ENCODE peak calls at places on chromosomes 1 and 21, in ten cellular contexts. C, S, M, Z, V, F, B, N, X and K are unnamed samples.

GRCh38 chr1:229127301-229127700 is 143.6 kb upstream of the RAB4A start:
- DNase-seq in C (peak; percentile 28), S (peak; percentile 18), M (no peak), Z (no peak), V (no peak), F (no peak), B (no peak), N (no peak), X (peak; percentile 41), K (no peak)

GRCh38 chr1:227604446-227604845 is 41.1 kb downstream of the ZNF678 start:
- DNase-seq in C (peak; percentile 7), S (no peak), M (no peak), Z (no peak), V (no peak), F (no peak), B (no peak), N (no peak), X (no peak), K (no peak)

GRCh38 chr1:48817505-48818114 is 40.9 kb upstream of the BEND5 start:
- DNase-seq in C (peak; percentile 24), S (peak; percentile 71), M (peak; percentile 8), Z (peak; percentile 59), V (peak; percentile 85), F (peak; percentile 56), B (peak; percentile 63), N (peak; percentile 73), X (peak; percentile 31), K (peak; percentile 27)

GRCh38 chr1:83845437-83846071 is 153.4 kb downstream of the TTLL7 start:
- DNase-seq in C (no peak), S (no peak), M (no peak), Z (no peak), V (no peak), F (no peak), B (peak; percentile 72), N (no peak), X (no peak), K (no peak)

GRCh38 chr21:35491114-35491513 is 442.0 kb upstream of the RUNX1 start:
- DNase-seq in C (no peak), S (no peak), M (no peak), Z (no peak), V (no peak), F (no peak), B (no peak), N (no peak), X (peak; percentile 10), K (no peak)

GRCh38 chr1:31752952-31753351 is 11.2 kb downstream of the ADGRB2 start:
- DNase-seq in C (no peak), S (no peak), M (no peak), Z (no peak), V (no peak), F (no peak), B (no peak), N (no peak), X (no peak), K (no peak)

GRCh38 chr1:192973988-192974387 is 85.2 kb downstream of the UCHL5 start:
- DNase-seq in C (no peak), S (no peak), M (peak; percentile 71), Z (no peak), V (peak; percentile 66), F (no peak), B (no peak), N (no peak), X (no peak), K (no peak)

GRCh38 chr1:196445775-196446174 is 162.5 kb downstream of the KCNT2 start:
- DNase-seq in C (no peak), S (no peak), M (no peak), Z (no peak), V (no peak), F (no peak), B (no peak), N (no peak), X (no peak), K (no peak)

DNA sequence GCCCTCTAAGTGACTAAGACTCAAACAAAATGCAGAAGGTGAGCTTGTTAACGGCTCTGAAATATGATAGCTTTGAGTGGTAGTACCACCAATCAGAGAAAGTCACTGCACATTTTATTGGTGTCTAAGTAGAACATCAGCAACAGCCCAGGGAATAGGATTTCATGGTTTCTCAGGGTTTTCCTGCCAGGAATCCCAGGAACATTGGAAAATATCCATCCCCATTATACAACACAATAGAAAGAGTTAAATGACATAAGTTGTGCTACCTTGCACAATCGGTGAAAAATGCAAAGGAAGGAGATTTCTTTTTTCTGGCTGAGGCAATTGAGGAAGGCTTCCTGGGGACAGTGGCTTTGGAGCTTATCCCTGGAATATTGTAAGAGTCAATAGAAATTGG is 283.1 kb downstream of the HLX start:
- DNase-seq in C (no peak), S (no peak), M (no peak), Z (no peak), V (no peak), F (no peak), B (no peak), N (no peak), X (no peak), K (no peak)
- H3K4me1 ChIP-seq in C (no peaks in the 10 kb centered on the region), S (no peaks in the 10 kb centered on the region), M (no peaks in the 10 kb centered on the region), Z (peaks cover 9% of the 10 kb centered on the region), V (no peaks in the 10 kb centered on the region), F (peaks cover 15% of the 10 kb centered on the region), B (no peaks in the 10 kb centered on the region), N (peaks cover 20% of the 10 kb centered on the region), X (peaks cover 2% of the 10 kb centered on the region), K (peaks cover 5% of the 10 kb centered on the region)

DNA sequence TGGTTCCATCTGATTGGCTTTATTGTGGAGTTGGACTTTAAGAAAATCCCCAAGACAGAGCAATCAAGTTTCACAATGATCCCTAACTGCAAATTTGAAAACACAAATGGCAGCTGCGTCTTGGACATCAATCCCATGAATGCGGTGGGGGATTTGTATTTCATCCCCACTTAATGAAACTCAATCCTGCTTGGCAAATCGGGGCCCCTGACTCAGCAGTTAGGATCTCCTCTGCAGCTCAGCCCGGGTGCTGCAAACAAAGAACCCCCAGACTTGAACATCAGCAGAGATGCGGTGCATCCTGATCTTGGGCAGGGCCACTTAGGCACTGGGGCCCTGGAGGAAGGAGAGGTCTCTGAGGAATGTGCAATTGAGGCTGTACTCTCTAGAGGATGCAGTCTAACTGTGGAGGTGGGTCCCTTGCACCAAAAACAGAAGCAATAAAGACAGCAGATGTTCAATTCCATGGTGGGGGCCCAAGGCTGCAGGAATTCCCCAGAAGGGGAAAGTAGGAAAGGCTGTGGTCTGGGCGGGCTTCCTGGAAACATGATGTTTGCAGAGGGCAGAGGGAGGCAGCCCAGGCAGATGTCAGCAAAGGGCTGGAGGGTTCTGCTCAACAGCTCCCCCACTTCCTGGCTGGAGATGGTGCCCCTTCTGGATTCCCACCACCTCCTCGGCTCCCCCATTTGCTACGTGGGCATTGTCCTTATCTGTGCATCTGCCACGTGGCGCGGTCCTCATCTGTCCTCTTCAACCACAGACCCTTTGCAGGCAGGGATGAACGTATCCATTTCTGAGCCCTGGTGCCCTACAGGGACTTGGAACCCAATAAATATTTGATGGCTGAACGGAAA is 8.6 kb upstream of the GUCA2B start:
- DNase-seq in C (no peak), S (peak; percentile 30), M (no peak), Z (no peak), V (no peak), F (no peak), B (no peak), N (no peak), X (no peak), K (no peak)
- TF ChIP-seq CTCF in C (no peak), S (no peak), M (no peak), Z (no peak), V (no peak), F (no peak), B (no peak), N (no peak), X (no peak), K (no peak)

GRCh38 chr1:179955318-179955638 is 668 bp downstream of the CEP350 start:
- DNase-seq in C (peak; percentile 8), S (no peak), M (no peak), Z (no peak), V (no peak), F (no peak), B (peak; percentile 11), N (no peak), X (peak; percentile 5), K (no peak)

GRCh38 chr1:179953974-179954493 is 576 bp upstream of the CEP350 start:
- DNase-seq in C (no peak), S (peak; percentile 65), M (no peak), Z (no peak), V (peak; percentile 68), F (peak; percentile 38), B (no peak), N (no peak), X (peak; percentile 51), K (peak; percentile 59)

GRCh38 chr1:179952181-179952580 is 2.4 kb upstream of the CEP350 start:
- DNase-seq in C (no peak), S (no peak), M (no peak), Z (no peak), V (no peak), F (no peak), B (no peak), N (no peak), X (no peak), K (no peak)

GRCh38 chr1:179955731-179956130 is 1.1 kb downstream of the CEP350 start:
- DNase-seq in C (no peak), S (no peak), M (no peak), Z (no peak), V (no peak), F (no peak), B (no peak), N (peak; percentile 2), X (no peak), K (no peak)

GRCh38 chr1:179954494-179955317 is at the start of gene CEP350:
- DNase-seq in C (peak; percentile 99), S (peak; percentile 99), M (peak; percentile 98), Z (peak; percentile 99), V (peak; percentile 99), F (peak; percentile 99), B (peak; percentile 100), N (peak; percentile 97), X (peak; percentile 99), K (peak; percentile 98)
- H3K4me1 ChIP-seq in C (peaks cover 14% of the 10 kb centered on the region), S (no peaks in the 10 kb centered on the region), M (peaks cover 20% of the 10 kb centered on the region), Z (peaks cover 24% of the 10 kb centered on the region), V (peaks cover 28% of the 10 kb centered on the region), F (peaks cover 33% of the 10 kb centered on the region), B (peaks cover 2% of the 10 kb centered on the region), N (peaks cover 10% of the 10 kb centered on the region), X (peaks cover 2% of the 10 kb centered on the region), K (no peaks in the 10 kb centered on the region)

GRCh38 chr1:159803946-159804695 is 2.0 kb downstream of the FCRL6 start:
- DNase-seq in C (no peak), S (no peak), M (no peak), Z (no peak), V (no peak), F (no peak), B (no peak), N (no peak), X (no peak), K (no peak)
- TF ChIP-seq CTCF in C (no peak), S (no peak), M (no peak), Z (no peak), V (no peak), F (no peak), B (no peak), N (no peak), X (no peak), K (no peak)